ENCODE peak calls at places on chromosomes 6 and 20, in six cellular contexts. V is breast epithelium, J is body of pancreas, M is brain microvascular endothelial cell, O is tibial artery, D is prostate gland. S is an unnamed sample.

GRCh38 chr20:62616728-62617621 is 25.3 kb upstream of the SLCO4A1 start:
- DNase-seq in V (no peak), D (peak; percentile 45), M (peak; percentile 60), O (peak; percentile 81), J (peak; percentile 78), S (peak; percentile 57)

GRCh38 chr20:62640870-62641748 is 1.2 kb upstream of the SLCO4A1 start:
- DNase-seq in V (no peak), D (no peak), J (no peak), O (no peak), M (no peak), S (no peak)

GRCh38 chr6:108438918-108439317 is 121.8 kb upstream of the FOXO3 start:
- DNase-seq in V (no peak), M (no peak), J (no peak), O (no peak), D (no peak), S (no peak)

GRCh38 chr20:36305602-36306556 is at the start of gene DLGAP4:
- DNase-seq in J (no peak), M (no peak), V (no peak), D (no peak), O (no peak), S (no peak)

GRCh38 chr6:44785123-44785522 is 397.6 kb downstream of the CDC5L start:
- DNase-seq in D (no peak), O (no peak), V (no peak), J (no peak), M (no peak), S (no peak)

GRCh38 chr20:43942661-43943285 is 28.1 kb downstream of the TOX2 start:
- DNase-seq in D (no peak), V (no peak), J (no peak), O (no peak), M (peak; percentile 71), S (no peak)

GRCh38 chr6:144559865-144560603 is 274.9 kb downstream of the UTRN start:
- DNase-seq in J (no peak), D (peak; percentile 6), O (no peak), V (no peak), M (peak; percentile 81), S (no peak)

GRCh38 chr20:53959849-53960585 is 110.4 kb downstream of the BCAS1 start:
- DNase-seq in V (no peak), J (no peak), O (no peak), M (peak; percentile 44), D (no peak), S (no peak)

GRCh38 chr6:149049230-149049629 is 268.3 kb upstream of the TAB2 start:
- DNase-seq in M (no peak), J (no peak), O (no peak), V (no peak), D (no peak), S (no peak)

GRCh38 chr20:7716286-7716972 is 223.8 kb downstream of the HAO1 start:
- DNase-seq in J (no peak), O (no peak), D (no peak), V (no peak), M (no peak), S (no peak)

GRCh38 chr20:57686931-57687652 is 22.7 kb downstream of the PMEPA1 start:
- DNase-seq in O (no peak), J (peak; percentile 27), D (no peak), V (peak; percentile 61), M (no peak), S (no peak)

GRCh38 chr6:136962661-136963060 is 40.6 kb downstream of the SLC35D3 start:
- DNase-seq in O (no peak), M (no peak), V (no peak), J (peak; percentile 49), D (no peak), S (no peak)

GRCh38 chr6:118939683-118940082 is 4.7 kb upstream of the MCM9 start:
- DNase-seq in O (no peak), V (no peak), J (no peak), D (no peak), M (no peak), S (no peak)

GRCh38 chr6:33070909-33071308 is 2.5 kb downstream of the HLA-DPA1 start:
- DNase-seq in M (no peak), D (no peak), O (no peak), V (no peak), J (no peak), S (no peak)

GRCh38 chr6:165895421-165896165 is 232.6 kb upstream of the PDE10A start:
- DNase-seq in O (no peak), J (no peak), V (no peak), D (no peak), M (no peak), S (no peak)

GRCh38 chr6:151016107-151016506 is 150.6 kb downstream of the MTHFD1L start:
- DNase-seq in O (no peak), J (no peak), M (no peak), V (no peak), D (no peak), S (no peak)

GRCh38 chr6:163335671-163336545 is 78.6 kb upstream of the QKI start:
- DNase-seq in J (no peak), D (no peak), V (no peak), O (peak; percentile 85), M (peak; percentile 84), S (peak; percentile 88)

GRCh38 chr6:104940238-104940880 is 16.5 kb upstream of the LIN28B start:
- DNase-seq in V (no peak), M (no peak), D (no peak), O (no peak), J (no peak), S (no peak)
- H3K4me3 ChIP-seq in V (peak overlapping the region; percentile 63), M (peak overlapping the region; percentile 46), D (peak overlapping the region; percentile 21), O (peak overlapping the region; percentile 45), J (no peak overlapping the region), S (peak overlapping the region; percentile 45)

DNA sequence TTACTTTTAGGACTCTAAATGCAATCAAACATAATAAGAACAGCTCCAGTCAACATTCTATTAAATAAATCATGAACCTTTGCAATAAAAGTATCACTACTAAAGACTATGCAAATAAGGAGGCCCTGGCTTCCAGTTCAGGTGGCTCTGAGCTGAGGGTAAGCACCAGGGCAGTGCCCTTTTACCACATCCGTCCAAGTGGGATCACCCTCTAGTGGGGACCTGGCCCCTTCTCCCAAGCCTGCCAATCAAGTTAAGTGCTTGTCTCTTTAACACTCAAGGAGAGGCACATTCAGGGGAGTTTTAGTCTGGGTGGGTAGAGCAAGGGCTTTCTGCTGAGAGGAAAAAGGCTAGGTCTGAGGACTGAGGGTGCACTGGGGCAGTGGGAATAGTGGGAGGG is 161.4 kb downstream of the TMEM200A start:
- DNase-seq in V (no peak), O (no peak), J (no peak), D (no peak), M (no peak), S (no peak)
- H3K27ac ChIP-seq in V (no peak overlapping the region), O (no peak overlapping the region), J (no peak overlapping the region), D (no peak overlapping the region), M (no peak overlapping the region), S (no peak overlapping the region)

GRCh38 chr6:36506617-36507016 is 40.7 kb downstream of the STK38 start:
- DNase-seq in V (no peak), M (no peak), O (no peak), D (no peak), J (no peak), S (no peak)
- H3K36me3 ChIP-seq in V (no peaks in the 10 kb centered on the region), M (peaks cover 37% of the 10 kb centered on the region), O (peaks cover 17% of the 10 kb centered on the region), D (no peaks in the 10 kb centered on the region), J (no peaks in the 10 kb centered on the region), S (peaks cover 8% of the 10 kb centered on the region)

DNA sequence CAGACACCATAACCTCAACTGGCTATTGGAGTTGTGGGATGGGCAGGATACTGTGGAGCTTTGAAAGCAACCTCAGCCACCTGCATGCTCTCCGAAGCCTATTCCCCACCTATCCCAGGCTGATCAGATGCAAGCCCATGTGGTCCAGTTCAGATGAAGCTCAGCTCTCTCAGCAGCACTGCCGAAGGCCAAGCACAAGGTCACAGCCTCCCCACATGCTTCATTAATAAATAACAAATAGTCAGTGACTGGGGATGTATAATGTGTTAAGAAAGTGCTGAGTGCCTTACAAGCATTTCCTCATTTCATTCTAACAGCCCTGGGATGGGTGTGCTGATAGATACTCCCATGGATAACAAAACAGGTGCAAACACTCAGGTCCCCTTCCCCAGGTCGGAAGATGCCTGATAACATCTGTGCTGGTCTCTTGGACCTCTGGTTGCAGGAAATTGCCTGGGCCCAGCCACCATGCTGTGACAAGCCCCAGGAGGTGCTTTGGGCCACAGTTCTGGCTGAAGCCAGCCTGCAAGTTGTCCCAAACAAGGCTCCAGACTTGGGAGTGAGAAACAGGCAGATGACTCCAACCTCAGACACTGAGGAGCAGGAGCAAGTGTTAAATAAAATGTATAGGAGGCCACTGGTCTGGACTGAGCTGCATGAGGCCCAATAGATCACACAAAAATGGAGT is 3.7 kb downstream of the ACSS1 start:
- DNase-seq in M (no peak), J (no peak), V (no peak), D (no peak), O (peak; percentile 51), S (no peak)
- H3K4me3 ChIP-seq in M (no peak overlapping the region), J (no peak overlapping the region), V (no peak overlapping the region), D (no peak overlapping the region), O (no peak overlapping the region), S (peak overlapping the region; percentile 12)